ENCODE peak calls at places on chromosomes 4 and X, in eight cellular contexts. T, G, X, B, Y, W, Q and C are unnamed samples.

GRCh38 chr4:5144384-5144783 is 93.1 kb downstream of the STK32B start:
- DNase-seq in T (no peak), G (no peak), X (no peak), B (no peak), Y (no peak), W (no peak), Q (no peak), C (no peak)

GRCh38 chr4:139137745-139138144 is 39.3 kb downstream of the ELF2 start:
- DNase-seq in T (no peak), G (no peak), X (no peak), B (no peak), Y (no peak), W (no peak), Q (no peak), C (no peak)

GRCh38 chr4:40912455-40913055 is 162.8 kb downstream of the NSUN7 start:
- DNase-seq in T (no peak), G (no peak), X (no peak), B (no peak), Y (no peak), W (no peak), Q (no peak), C (peak; percentile 64)

GRCh38 chr4:41844327-41844726 is 90.9 kb upstream of the TMEM33 start:
- DNase-seq in T (no peak), G (no peak), X (no peak), B (no peak), Y (no peak), W (no peak), Q (no peak), C (no peak)

GRCh38 chr4:113316879-113317278 is 267.4 kb downstream of the ANK2 start:
- DNase-seq in T (no peak), G (no peak), X (no peak), B (no peak), Y (no peak), W (no peak), Q (peak; percentile 47), C (no peak)

GRCh38 chrX:96615448-96615847 is 69.2 kb upstream of the DIAPH2 start:
- DNase-seq in T (no peak), G (no peak), X (no peak), B (no peak), Y (no peak), W (peak; percentile 21), Q (no peak), C (peak; percentile 72)

GRCh38 chrX:22399793-22400192 is 127.1 kb downstream of the CBLL2 start:
- DNase-seq in T (peak; percentile 82), G (no peak), X (no peak), B (no peak), Y (no peak), W (peak; percentile 38), Q (no peak), C (no peak)

GRCh38 chrX:74536142-74537010 is 78.0 kb downstream of the RLIM start:
- DNase-seq in T (peak; percentile 47), G (peak; percentile 95), X (peak; percentile 71), B (peak; percentile 77), Y (peak; percentile 59), W (peak; percentile 89), Q (peak; percentile 51), C (peak; percentile 73)

GRCh38 chr4:182805606-182806149 is 111.5 kb downstream of the DCTD start:
- DNase-seq in T (no peak), G (no peak), X (no peak), B (no peak), Y (no peak), W (no peak), Q (no peak), C (no peak)

GRCh38 chr4:1536579-1537409 is 130.6 kb upstream of the NKX1-1 start:
- DNase-seq in T (no peak), G (peak; percentile 63), X (no peak), B (no peak), Y (no peak), W (no peak), Q (no peak), C (no peak)

GRCh38 chrX:53666171-53666570 is 20.3 kb downstream of the HUWE1 start:
- DNase-seq in T (no peak), G (no peak), X (no peak), B (no peak), Y (no peak), W (no peak), Q (no peak), C (no peak)

GRCh38 chr4:7717946-7718490 is 221.6 kb downstream of the AFAP1 start:
- DNase-seq in T (no peak), G (no peak), X (no peak), B (no peak), Y (no peak), W (no peak), Q (no peak), C (no peak)

GRCh38 chr4:107120661-107121060 is 84.5 kb upstream of the DKK2 start:
- DNase-seq in T (no peak), G (no peak), X (no peak), B (no peak), Y (no peak), W (no peak), Q (no peak), C (no peak)

GRCh38 chr4:139593091-139593564 is 37.1 kb upstream of the SETD7 start:
- DNase-seq in T (peak; percentile 7), G (no peak), X (no peak), B (no peak), Y (no peak), W (peak; percentile 63), Q (no peak), C (peak; percentile 38)

GRCh38 chr4:54095110-54095800 is 4.7 kb upstream of the GSX2 start:
- DNase-seq in T (no peak), G (no peak), X (no peak), B (no peak), Y (no peak), W (no peak), Q (no peak), C (no peak)

GRCh38 chrX:103537871-103538387 is 18.6 kb upstream of the RAB40A start:
- DNase-seq in T (peak; percentile 41), G (no peak), X (no peak), B (no peak), Y (no peak), W (no peak), Q (no peak), C (no peak)

GRCh38 chr4:9782136-9782436 is 652 bp downstream of the DRD5 start:
- DNase-seq in T (no peak), G (no peak), X (no peak), B (no peak), Y (no peak), W (no peak), Q (no peak), C (no peak)
- H3K4me1 ChIP-seq in T (no peaks in the 10 kb centered on the region), G (no peaks in the 10 kb centered on the region), X (no peaks in the 10 kb centered on the region), B (no peaks in the 10 kb centered on the region), Y (no peaks in the 10 kb centered on the region), W (no peaks in the 10 kb centered on the region), Q (no peaks in the 10 kb centered on the region), C (no peaks in the 10 kb centered on the region)

DNA sequence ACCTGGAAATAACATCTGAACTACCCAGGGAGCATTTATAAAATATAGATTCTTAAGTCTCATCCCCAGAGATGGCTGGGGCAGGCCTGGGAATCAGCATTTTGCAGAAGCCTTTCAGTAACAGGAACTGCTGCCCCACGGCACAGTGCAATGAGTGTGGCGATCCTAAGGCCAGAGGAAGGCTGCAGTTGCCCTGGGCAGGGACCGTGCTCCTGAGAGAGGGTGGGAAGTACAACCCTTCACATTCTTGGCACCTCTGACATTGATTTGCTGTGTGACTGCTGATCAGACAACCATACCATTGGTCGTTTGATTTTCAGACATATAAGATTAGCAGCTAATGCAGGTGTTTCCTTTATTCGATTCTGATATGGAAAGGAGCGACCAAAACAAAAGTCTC is 233.6 kb downstream of the STIM2 start:
- DNase-seq in T (no peak), G (no peak), X (no peak), B (no peak), Y (no peak), W (no peak), Q (no peak), C (no peak)
- H3K4me1 ChIP-seq in T (no peaks in the 10 kb centered on the region), G (no peaks in the 10 kb centered on the region), X (peaks cover 22% of the 10 kb centered on the region), B (no peaks in the 10 kb centered on the region), Y (no peaks in the 10 kb centered on the region), W (no peaks in the 10 kb centered on the region), Q (no peaks in the 10 kb centered on the region), C (no peaks in the 10 kb centered on the region)

DNA sequence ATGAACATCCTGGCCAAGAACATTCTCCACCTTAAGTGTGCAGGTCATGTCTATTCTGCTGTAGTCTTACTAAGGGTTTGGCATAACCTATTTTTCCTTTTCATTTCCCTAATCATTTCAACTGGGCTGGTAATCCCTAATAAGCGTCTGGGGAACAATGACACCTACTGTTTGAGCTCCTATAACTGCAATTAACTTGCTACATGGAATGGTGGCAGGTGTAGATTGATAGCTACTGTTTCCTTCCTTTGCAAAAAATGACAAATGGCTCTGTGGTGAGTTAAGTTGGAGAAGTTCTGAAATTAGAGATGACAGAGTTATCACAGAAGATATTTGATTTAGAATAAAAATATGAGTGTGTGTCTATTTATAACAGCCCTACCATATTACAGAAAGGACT is 104.5 kb upstream of the NAP1L5 start:
- DNase-seq in T (no peak), G (no peak), X (no peak), B (no peak), Y (no peak), W (no peak), Q (no peak), C (no peak)
- H3K4me1 ChIP-seq in T (peaks cover 6% of the 10 kb centered on the region), G (peaks cover 2% of the 10 kb centered on the region), X (no peaks in the 10 kb centered on the region), B (peaks cover 17% of the 10 kb centered on the region), Y (no peaks in the 10 kb centered on the region), W (peaks cover 2% of the 10 kb centered on the region), Q (no peaks in the 10 kb centered on the region), C (peaks cover 17% of the 10 kb centered on the region)

GRCh38 chr4:6325791-6326290 is 56.2 kb downstream of the WFS1 start:
- DNase-seq in T (no peak), G (no peak), X (no peak), B (no peak), Y (no peak), W (no peak), Q (no peak), C (no peak)

GRCh38 chr4:6324999-6325790 is 55.5 kb downstream of the WFS1 start:
- DNase-seq in T (peak; percentile 23), G (no peak), X (no peak), B (peak; percentile 29), Y (peak; percentile 14), W (no peak), Q (no peak), C (peak; percentile 6)

GRCh38 chr4:6324461-6324998 is 54.9 kb downstream of the WFS1 start:
- DNase-seq in T (no peak), G (no peak), X (no peak), B (no peak), Y (no peak), W (no peak), Q (no peak), C (no peak)

GRCh38 chr4:6327220-6327917 is 57.7 kb downstream of the WFS1 start:
- DNase-seq in T (peak; percentile 40), G (peak; percentile 94), X (peak; percentile 98), B (peak; percentile 77), Y (peak; percentile 74), W (peak; percentile 65), Q (peak; percentile 83), C (peak; percentile 83)

DNA sequence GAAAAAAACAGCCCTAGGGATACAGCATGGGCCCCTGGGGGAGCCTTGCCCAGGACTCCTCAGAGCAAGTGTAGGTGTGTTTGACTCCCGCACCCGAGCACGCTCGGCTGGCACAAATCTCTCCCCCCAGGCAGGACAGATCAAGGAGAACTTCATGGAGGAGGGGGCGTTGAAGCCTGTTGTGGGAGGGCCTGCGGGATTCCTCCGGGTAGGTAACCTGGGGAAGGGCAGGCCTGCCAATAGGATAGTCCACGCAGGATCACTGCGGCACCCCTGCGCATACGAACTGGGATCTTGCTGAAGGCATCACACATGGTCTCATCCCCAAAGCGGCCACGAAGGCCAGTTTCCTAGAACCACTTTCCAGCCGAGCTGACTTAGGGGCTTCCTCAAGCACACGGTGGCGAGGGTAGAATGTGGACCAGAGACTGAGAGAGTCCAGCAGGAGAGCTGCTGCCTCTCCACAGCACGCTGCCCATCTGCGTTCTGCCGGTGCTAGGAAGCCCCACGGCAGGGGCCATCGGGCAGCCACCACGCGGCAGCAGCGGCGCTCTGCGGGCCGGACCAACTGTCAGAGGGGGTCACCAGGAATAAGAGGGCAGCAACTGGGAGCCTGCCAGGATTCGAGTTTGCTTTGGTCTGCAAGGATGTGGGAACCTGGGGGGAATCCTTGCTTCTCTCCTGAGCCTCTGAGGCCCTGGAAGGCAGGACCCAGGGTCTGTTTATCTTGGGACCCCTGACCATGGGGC is 56.8 kb downstream of the WFS1 start:
- DNase-seq in T (no peak), G (no peak), X (no peak), B (no peak), Y (no peak), W (no peak), Q (no peak), C (no peak)
- H3K4me1 ChIP-seq in T (peaks cover 9% of the 10 kb centered on the region), G (no peaks in the 10 kb centered on the region), X (peaks cover 8% of the 10 kb centered on the region), B (no peaks in the 10 kb centered on the region), Y (no peaks in the 10 kb centered on the region), W (no peaks in the 10 kb centered on the region), Q (no peaks in the 10 kb centered on the region), C (no peaks in the 10 kb centered on the region)